ENCODE peak calls at places on chromosomes 13 and 19, in six cellular contexts. Q, A, W, F, Z and T are unnamed samples.

GRCh38 chr19:339262-339887 is 5.2 kb downstream of the MIER2 start:
- DNase-seq in W (no peak), Z (no peak), F (no peak), Q (no peak), A (no peak), T (no peak)

GRCh38 chr13:97986841-97987240 is 33.4 kb downstream of the IPO5 start:
- DNase-seq in A (no peak), W (no peak), Q (no peak), Z (no peak), F (no peak), T (no peak)

GRCh38 chr13:73938375-73939070 is 195.7 kb downstream of the KLF12 start:
- DNase-seq in Q (no peak), F (no peak), A (peak; percentile 5), W (peak; percentile 74), Z (peak; percentile 77), T (no peak)

GRCh38 chr19:6873708-6874431 is 13.5 kb upstream of the ADGRE1 start:
- DNase-seq in W (no peak), F (no peak), Q (no peak), Z (no peak), A (no peak), T (peak; percentile 11)

GRCh38 chr13:33261426-33262068 is 24.0 kb downstream of the STARD13 start:
- DNase-seq in A (no peak), Q (no peak), Z (no peak), W (no peak), F (no peak), T (no peak)

GRCh38 chr13:40779796-40780285 is 8.9 kb upstream of the MRPS31 start:
- DNase-seq in A (no peak), F (no peak), Q (no peak), Z (no peak), W (no peak), T (no peak)

GRCh38 chr13:113359556-113359955 is 4.4 kb downstream of the GRTP1 start:
- DNase-seq in W (no peak), A (no peak), F (peak; percentile 70), Q (no peak), Z (no peak), T (peak; percentile 37)

GRCh38 chr19:11894851-11895250 is 7.3 kb downstream of the ZNF69 start:
- DNase-seq in Z (no peak), Q (no peak), A (no peak), W (no peak), F (no peak), T (no peak)

GRCh38 chr13:97256343-97256783 is 34.2 kb downstream of the MBNL2 start:
- DNase-seq in Q (no peak), F (no peak), W (no peak), Z (peak; percentile 97), A (peak; percentile 64), T (no peak)

GRCh38 chr19:50662442-50663279 is 13.4 kb downstream of the C19orf81 start:
- DNase-seq in Z (no peak), F (no peak), Q (no peak), W (no peak), A (no peak), T (no peak)

GRCh38 chr19:31263317-31263716 is 85.9 kb downstream of the TSHZ3 start:
- DNase-seq in F (no peak), W (peak; percentile 5), Q (no peak), Z (no peak), A (no peak), T (no peak)

GRCh38 chr13:54185785-54186184 is 1157.2 kb downstream of the OLFM4 start:
- DNase-seq in Z (no peak), F (no peak), W (peak; percentile 41), A (no peak), Q (no peak), T (no peak)

GRCh38 chr13:75830842-75831241 is 194.7 kb downstream of the LMO7 start:
- DNase-seq in Z (no peak), A (no peak), Q (no peak), W (no peak), F (no peak), T (no peak)

GRCh38 chr13:53151692-53152421 is 123.2 kb downstream of the OLFM4 start:
- DNase-seq in Q (no peak), W (peak; percentile 79), A (peak; percentile 1), Z (peak; percentile 32), F (no peak), T (no peak)

GRCh38 chr13:22837980-22838615 is 342.7 kb upstream of the SGCG start:
- DNase-seq in F (no peak), Q (no peak), A (no peak), W (no peak), Z (no peak), T (no peak)

GRCh38 chr13:111219306-111219705 is 101.1 kb upstream of the TEX29 start:
- DNase-seq in A (no peak), Q (no peak), W (no peak), Z (no peak), F (no peak), T (no peak)

GRCh38 chr13:20702945-20703784 is at the start of gene IL17D:
- DNase-seq in W (peak; percentile 45), Z (peak; percentile 42), Q (no peak), A (no peak), F (no peak), T (peak; percentile 72)

GRCh38 chr19:12655546-12655945 is 11.0 kb downstream of the MAN2B1 start:
- DNase-seq in W (no peak), A (no peak), Q (no peak), F (no peak), Z (no peak), T (no peak)

GRCh38 chr13:50907781-50908180 is 1.8 kb upstream of the RNASEH2B start:
- DNase-seq in A (no peak), W (no peak), Q (no peak), Z (no peak), F (no peak), T (no peak)

GRCh38 chr13:107144432-107144831 is 576.5 kb upstream of the ARGLU1 start:
- DNase-seq in W (no peak), Z (peak; percentile 60), Q (no peak), F (no peak), A (no peak), T (no peak)

GRCh38 chr13:98746968-98747367 is 5.5 kb downstream of the SLC15A1 start:
- DNase-seq in W (no peak), Q (no peak), A (no peak), Z (no peak), F (no peak), T (no peak)

GRCh38 chr13:21458457-21458815 is 667 bp downstream of the ZDHHC20 start:
- DNase-seq in F (no peak), Q (peak; percentile 36), Z (peak; percentile 25), W (peak; percentile 34), A (peak; percentile 33), T (peak; percentile 80)

GRCh38 chr13:106114981-106115554 is 420.4 kb downstream of the EFNB2 start:
- DNase-seq in Q (no peak), Z (peak; percentile 32), F (no peak), A (no peak), W (no peak), T (no peak)

GRCh38 chr13:67147257-67148218 is 82.6 kb downstream of the PCDH9 start:
- DNase-seq in Z (peak; percentile 64), Q (no peak), W (no peak), F (no peak), A (no peak), T (no peak)
- H3K4me3 ChIP-seq in Z (no peak overlapping the region), Q (no peak overlapping the region), W (no peak overlapping the region), F (no peak overlapping the region), A (no peak overlapping the region), T (no peak overlapping the region)

GRCh38 chr19:42246143-42246868 is 3.9 kb upstream of the GSK3A start:
- DNase-seq in W (peak; percentile 85), F (peak; percentile 92), Z (peak; percentile 72), A (peak; percentile 94), Q (peak; percentile 70), T (peak; percentile 76)

GRCh38 chr19:42246869-42247630 is 4.6 kb upstream of the GSK3A start:
- DNase-seq in A (no peak), W (no peak), F (no peak), Q (peak; percentile 19), Z (no peak), T (no peak)

GRCh38 chr19:42248270-42249148 is 6.1 kb upstream of the GSK3A start:
- DNase-seq in A (no peak), Q (no peak), Z (no peak), W (no peak), F (no peak), T (no peak)

GRCh38 chr19:42249149-42249750 is 5.7 kb downstream of the ERF start:
- DNase-seq in W (no peak), F (no peak), Q (no peak), A (no peak), Z (no peak), T (no peak)

GRCh38 chr19:42247631-42248199 is 5.3 kb upstream of the GSK3A start:
- DNase-seq in W (no peak), Q (no peak), F (no peak), A (no peak), Z (no peak), T (no peak)
- H3K4me3 ChIP-seq in W (no peak overlapping the region), Q (no peak overlapping the region), F (no peak overlapping the region), A (no peak overlapping the region), Z (no peak overlapping the region), T (no peak overlapping the region)

DNA sequence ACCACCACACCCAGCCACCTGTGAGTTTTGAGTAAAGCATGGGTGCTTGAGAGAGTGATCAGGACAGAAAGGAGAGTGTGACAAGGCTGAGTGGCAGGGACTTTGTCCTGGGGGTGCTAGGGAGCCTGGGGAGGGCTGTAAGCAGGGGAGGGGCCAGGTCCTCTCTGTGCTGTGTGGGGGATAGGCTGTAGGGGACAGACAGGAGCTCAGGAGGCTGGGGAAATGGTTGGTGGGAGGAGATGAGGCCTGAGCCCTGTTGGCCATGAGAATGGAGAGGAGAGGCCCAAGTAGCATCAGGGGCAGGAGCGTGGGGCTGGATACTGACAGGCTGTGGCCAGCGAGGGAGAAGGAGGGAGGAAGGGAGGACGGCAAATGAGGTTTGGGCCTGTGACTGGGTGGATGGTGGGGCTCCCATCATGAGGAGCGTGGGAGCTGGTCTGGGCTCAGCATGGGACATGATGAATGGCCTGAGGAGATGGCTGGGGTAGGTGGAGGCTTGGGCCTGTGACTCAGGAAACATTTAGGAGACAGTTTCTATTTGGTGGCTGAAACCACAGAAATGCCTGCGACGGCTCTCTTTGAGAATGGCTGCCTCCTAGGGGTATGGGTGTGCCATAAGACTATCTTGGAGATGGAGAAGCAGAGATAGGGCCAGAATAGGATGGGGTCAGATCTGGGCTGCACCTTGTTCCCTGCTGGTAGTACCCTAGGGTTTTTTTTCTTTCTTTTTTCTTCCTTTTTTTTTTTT is 25.0 kb downstream of the GRIN2D start:
- DNase-seq in F (no peak), A (no peak), W (no peak), Q (no peak), Z (no peak), T (no peak)
- H3K4me3 ChIP-seq in F (no peak overlapping the region), A (no peak overlapping the region), W (no peak overlapping the region), Q (no peak overlapping the region), Z (no peak overlapping the region), T (no peak overlapping the region)

GRCh38 chr19:10416083-10416379 is 4.3 kb upstream of the PDE4A start:
- DNase-seq in W (no peak), Q (no peak), Z (no peak), F (no peak), A (no peak), T (no peak)

GRCh38 chr19:10408511-10409291 is 5.4 kb upstream of the CDC37 start:
- DNase-seq in A (no peak), Z (no peak), Q (no peak), F (no peak), W (no peak), T (peak; percentile 88)

GRCh38 chr19:10416380-10417257 is 3.7 kb upstream of the PDE4A start:
- DNase-seq in F (peak; percentile 94), Z (peak; percentile 73), Q (peak; percentile 64), A (peak; percentile 69), W (peak; percentile 92), T (peak; percentile 94)

GRCh38 chr19:10407102-10407501 is 3.8 kb upstream of the CDC37 start:
- DNase-seq in A (no peak), Z (no peak), Q (no peak), F (no peak), W (no peak), T (no peak)

GRCh38 chr19:10412257-10412977 is 7.9 kb upstream of the PDE4A start:
- DNase-seq in F (no peak), A (no peak), Z (no peak), Q (no peak), W (peak; percentile 57), T (no peak)
- H3K4me3 ChIP-seq in F (no peak overlapping the region), A (no peak overlapping the region), Z (no peak overlapping the region), Q (no peak overlapping the region), W (no peak overlapping the region), T (no peak overlapping the region)